ENCODE peak calls at places on chromosomes 11 and 22, in nine cellular contexts. One of them, this sample, is unnamed.

GRCh38 chr11:73163638-73164174 is 21.6 kb upstream of the FCHSD2 start:
- DNase-seq in neural progenitor cell: no peak
- DNase-seq in ovary: no peak
- DNase-seq in dorsolateral prefrontal cortex: no peak
- DNase-seq in Peyer's patch: no peak
- DNase-seq in lower lobe of right lung: no peak
- DNase-seq in CD4-positive, alpha-beta T cell: no peak
- DNase-seq in tibial artery: peak
- DNase-seq in mammary epithelial cell: no peak
- DNase-seq in this sample: no peak

GRCh38 chr11:102177974-102178631 is 67.9 kb downstream of the YAP1 start:
- DNase-seq in neural progenitor cell: no peak
- DNase-seq in ovary: no peak
- DNase-seq in dorsolateral prefrontal cortex: no peak
- DNase-seq in Peyer's patch: no peak
- DNase-seq in lower lobe of right lung: no peak
- DNase-seq in CD4-positive, alpha-beta T cell: no peak
- DNase-seq in tibial artery: no peak
- DNase-seq in mammary epithelial cell: peak
- DNase-seq in this sample: no peak

GRCh38 chr11:46294365-46295309 is 17.2 kb downstream of the CREB3L1 start:
- DNase-seq in neural progenitor cell: peak
- DNase-seq in ovary: peak
- DNase-seq in dorsolateral prefrontal cortex: no peak
- DNase-seq in Peyer's patch: no peak
- DNase-seq in lower lobe of right lung: no peak
- DNase-seq in CD4-positive, alpha-beta T cell: no peak
- DNase-seq in tibial artery: no peak
- DNase-seq in mammary epithelial cell: no peak
- DNase-seq in this sample: no peak

GRCh38 chr22:35587447-35587870 is 29.7 kb downstream of the MB start:
- DNase-seq in neural progenitor cell: no peak
- DNase-seq in ovary: no peak
- DNase-seq in dorsolateral prefrontal cortex: no peak
- DNase-seq in Peyer's patch: no peak
- DNase-seq in lower lobe of right lung: peak
- DNase-seq in CD4-positive, alpha-beta T cell: no peak
- DNase-seq in tibial artery: peak
- DNase-seq in mammary epithelial cell: no peak
- DNase-seq in this sample: peak

GRCh38 chr22:30114356-30114755 is 34.1 kb downstream of the HORMAD2 start:
- DNase-seq in neural progenitor cell: no peak
- DNase-seq in ovary: no peak
- DNase-seq in dorsolateral prefrontal cortex: no peak
- DNase-seq in Peyer's patch: no peak
- DNase-seq in lower lobe of right lung: no peak
- DNase-seq in CD4-positive, alpha-beta T cell: no peak
- DNase-seq in tibial artery: no peak
- DNase-seq in mammary epithelial cell: no peak
- DNase-seq in this sample: no peak

GRCh38 chr22:44246615-44247326 is 66.0 kb downstream of the SHISAL1 start:
- DNase-seq in neural progenitor cell: no peak
- DNase-seq in ovary: no peak
- DNase-seq in dorsolateral prefrontal cortex: no peak
- DNase-seq in Peyer's patch: no peak
- DNase-seq in lower lobe of right lung: no peak
- DNase-seq in CD4-positive, alpha-beta T cell: no peak
- DNase-seq in tibial artery: no peak
- DNase-seq in mammary epithelial cell: no peak
- DNase-seq in this sample: no peak

GRCh38 chr11:35478411-35479139 is 46.8 kb downstream of the PAMR1 start:
- DNase-seq in neural progenitor cell: no peak
- DNase-seq in ovary: no peak
- DNase-seq in dorsolateral prefrontal cortex: peak
- DNase-seq in Peyer's patch: peak
- DNase-seq in lower lobe of right lung: no peak
- DNase-seq in CD4-positive, alpha-beta T cell: no peak
- DNase-seq in tibial artery: no peak
- DNase-seq in mammary epithelial cell: no peak
- DNase-seq in this sample: no peak

GRCh38 chr11:113684558-113684957 is 21.6 kb downstream of the TMPRSS5 start:
- DNase-seq in neural progenitor cell: no peak
- DNase-seq in ovary: no peak
- DNase-seq in dorsolateral prefrontal cortex: no peak
- DNase-seq in Peyer's patch: no peak
- DNase-seq in lower lobe of right lung: no peak
- DNase-seq in CD4-positive, alpha-beta T cell: no peak
- DNase-seq in tibial artery: no peak
- DNase-seq in mammary epithelial cell: no peak
- DNase-seq in this sample: no peak

GRCh38 chr11:96050435-96051182 is 126.7 kb upstream of the MTMR2 start:
- DNase-seq in neural progenitor cell: no peak
- DNase-seq in ovary: no peak
- DNase-seq in dorsolateral prefrontal cortex: no peak
- DNase-seq in Peyer's patch: no peak
- DNase-seq in lower lobe of right lung: no peak
- DNase-seq in CD4-positive, alpha-beta T cell: no peak
- DNase-seq in tibial artery: no peak
- DNase-seq in mammary epithelial cell: no peak
- DNase-seq in this sample: no peak

GRCh38 chr11:60169264-60169915 is 13.5 kb downstream of the MS4A6A start:
- DNase-seq in neural progenitor cell: peak
- DNase-seq in ovary: no peak
- DNase-seq in dorsolateral prefrontal cortex: no peak
- DNase-seq in Peyer's patch: peak
- DNase-seq in lower lobe of right lung: no peak
- DNase-seq in CD4-positive, alpha-beta T cell: no peak
- DNase-seq in tibial artery: no peak
- DNase-seq in mammary epithelial cell: peak
- DNase-seq in this sample: no peak

GRCh38 chr11:120255519-120255866 is 15.6 kb downstream of the POU2F3 start:
- DNase-seq in neural progenitor cell: peak
- DNase-seq in ovary: no peak
- DNase-seq in dorsolateral prefrontal cortex: no peak
- DNase-seq in Peyer's patch: no peak
- DNase-seq in lower lobe of right lung: no peak
- DNase-seq in CD4-positive, alpha-beta T cell: no peak
- DNase-seq in tibial artery: no peak
- DNase-seq in mammary epithelial cell: no peak
- DNase-seq in this sample: no peak

GRCh38 chr11:104523611-104524010 is 359.7 kb upstream of the PDGFD start:
- DNase-seq in neural progenitor cell: no peak
- DNase-seq in ovary: no peak
- DNase-seq in dorsolateral prefrontal cortex: no peak
- DNase-seq in Peyer's patch: no peak
- DNase-seq in lower lobe of right lung: no peak
- DNase-seq in CD4-positive, alpha-beta T cell: no peak
- DNase-seq in tibial artery: no peak
- DNase-seq in mammary epithelial cell: no peak
- DNase-seq in this sample: no peak

GRCh38 chr22:17115927-17116326 is 5.2 kb downstream of the TMEM121B start:
- DNase-seq in neural progenitor cell: no peak
- DNase-seq in ovary: no peak
- DNase-seq in dorsolateral prefrontal cortex: no peak
- DNase-seq in Peyer's patch: no peak
- DNase-seq in lower lobe of right lung: no peak
- DNase-seq in CD4-positive, alpha-beta T cell: no peak
- DNase-seq in tibial artery: no peak
- DNase-seq in mammary epithelial cell: no peak
- DNase-seq in this sample: no peak
- H3K27ac ChIP-seq in neural progenitor cell: no peak
- H3K27ac ChIP-seq in ovary: no peak
- H3K27ac ChIP-seq in dorsolateral prefrontal cortex: peak
- H3K27ac ChIP-seq in Peyer's patch: no peak
- H3K27ac ChIP-seq in lower lobe of right lung: no peak
- H3K27ac ChIP-seq in CD4-positive, alpha-beta T cell: peak
- H3K27ac ChIP-seq in tibial artery: no peak
- H3K27ac ChIP-seq in mammary epithelial cell: no peak
- H3K27ac ChIP-seq in this sample: no peak

GRCh38 chr11:13205446-13205845 is 72.1 kb upstream of the BMAL1 start:
- DNase-seq in neural progenitor cell: no peak
- DNase-seq in ovary: no peak
- DNase-seq in dorsolateral prefrontal cortex: no peak
- DNase-seq in Peyer's patch: no peak
- DNase-seq in lower lobe of right lung: no peak
- DNase-seq in CD4-positive, alpha-beta T cell: no peak
- DNase-seq in tibial artery: no peak
- DNase-seq in mammary epithelial cell: no peak
- DNase-seq in this sample: peak

GRCh38 chr11:13207665-13208594 is 69.7 kb upstream of the BMAL1 start:
- DNase-seq in neural progenitor cell: no peak
- DNase-seq in ovary: peak
- DNase-seq in dorsolateral prefrontal cortex: no peak
- DNase-seq in Peyer's patch: peak
- DNase-seq in lower lobe of right lung: peak
- DNase-seq in CD4-positive, alpha-beta T cell: no peak
- DNase-seq in tibial artery: no peak
- DNase-seq in mammary epithelial cell: peak
- DNase-seq in this sample: no peak

GRCh38 chr11:13206086-13206640 is 71.4 kb upstream of the BMAL1 start:
- DNase-seq in neural progenitor cell: no peak
- DNase-seq in ovary: no peak
- DNase-seq in dorsolateral prefrontal cortex: no peak
- DNase-seq in Peyer's patch: no peak
- DNase-seq in lower lobe of right lung: no peak
- DNase-seq in CD4-positive, alpha-beta T cell: no peak
- DNase-seq in tibial artery: no peak
- DNase-seq in mammary epithelial cell: no peak
- DNase-seq in this sample: no peak

GRCh38 chr11:13208921-13209320 is 68.7 kb upstream of the BMAL1 start:
- DNase-seq in neural progenitor cell: no peak
- DNase-seq in ovary: no peak
- DNase-seq in dorsolateral prefrontal cortex: no peak
- DNase-seq in Peyer's patch: no peak
- DNase-seq in lower lobe of right lung: no peak
- DNase-seq in CD4-positive, alpha-beta T cell: no peak
- DNase-seq in tibial artery: no peak
- DNase-seq in mammary epithelial cell: no peak
- DNase-seq in this sample: no peak

GRCh38 chr11:13207270-13207664 is 70.3 kb upstream of the BMAL1 start:
- DNase-seq in neural progenitor cell: no peak
- DNase-seq in ovary: no peak
- DNase-seq in dorsolateral prefrontal cortex: no peak
- DNase-seq in Peyer's patch: no peak
- DNase-seq in lower lobe of right lung: no peak
- DNase-seq in CD4-positive, alpha-beta T cell: no peak
- DNase-seq in tibial artery: no peak
- DNase-seq in mammary epithelial cell: no peak
- DNase-seq in this sample: no peak
- H3K27ac ChIP-seq in neural progenitor cell: no peak
- H3K27ac ChIP-seq in ovary: no peak
- H3K27ac ChIP-seq in dorsolateral prefrontal cortex: peak
- H3K27ac ChIP-seq in Peyer's patch: no peak
- H3K27ac ChIP-seq in lower lobe of right lung: peak
- H3K27ac ChIP-seq in CD4-positive, alpha-beta T cell: no peak
- H3K27ac ChIP-seq in tibial artery: no peak
- H3K27ac ChIP-seq in mammary epithelial cell: peak
- H3K27ac ChIP-seq in this sample: peak

GRCh38 chr22:39266398-39267030 is 21.7 kb upstream of the PDGFB start:
- DNase-seq in neural progenitor cell: no peak
- DNase-seq in ovary: no peak
- DNase-seq in dorsolateral prefrontal cortex: no peak
- DNase-seq in Peyer's patch: no peak
- DNase-seq in lower lobe of right lung: no peak
- DNase-seq in CD4-positive, alpha-beta T cell: no peak
- DNase-seq in tibial artery: no peak
- DNase-seq in mammary epithelial cell: no peak
- DNase-seq in this sample: no peak
- H3K27ac ChIP-seq in neural progenitor cell: no peak
- H3K27ac ChIP-seq in ovary: no peak
- H3K27ac ChIP-seq in dorsolateral prefrontal cortex: no peak
- H3K27ac ChIP-seq in Peyer's patch: no peak
- H3K27ac ChIP-seq in lower lobe of right lung: no peak
- H3K27ac ChIP-seq in CD4-positive, alpha-beta T cell: no peak
- H3K27ac ChIP-seq in tibial artery: no peak
- H3K27ac ChIP-seq in mammary epithelial cell: no peak
- H3K27ac ChIP-seq in this sample: no peak

GRCh38 chr11:69011624-69012091 is 1.4 kb downstream of the MRGPRF start:
- DNase-seq in neural progenitor cell: no peak
- DNase-seq in ovary: no peak
- DNase-seq in dorsolateral prefrontal cortex: no peak
- DNase-seq in Peyer's patch: no peak
- DNase-seq in lower lobe of right lung: peak
- DNase-seq in CD4-positive, alpha-beta T cell: no peak
- DNase-seq in tibial artery: no peak
- DNase-seq in mammary epithelial cell: no peak
- DNase-seq in this sample: no peak

GRCh38 chr11:69013009-69013951 is at the start of gene MRGPRF:
- DNase-seq in neural progenitor cell: peak
- DNase-seq in ovary: peak
- DNase-seq in dorsolateral prefrontal cortex: peak
- DNase-seq in Peyer's patch: peak
- DNase-seq in lower lobe of right lung: peak
- DNase-seq in CD4-positive, alpha-beta T cell: no peak
- DNase-seq in tibial artery: peak
- DNase-seq in mammary epithelial cell: no peak
- DNase-seq in this sample: peak

GRCh38 chr11:69014936-69015549 is 2.0 kb upstream of the MRGPRF start:
- DNase-seq in neural progenitor cell: no peak
- DNase-seq in ovary: peak
- DNase-seq in dorsolateral prefrontal cortex: no peak
- DNase-seq in Peyer's patch: no peak
- DNase-seq in lower lobe of right lung: no peak
- DNase-seq in CD4-positive, alpha-beta T cell: no peak
- DNase-seq in tibial artery: no peak
- DNase-seq in mammary epithelial cell: no peak
- DNase-seq in this sample: no peak

GRCh38 chr11:69012092-69013008 is 696 bp downstream of the MRGPRF start:
- DNase-seq in neural progenitor cell: peak
- DNase-seq in ovary: peak
- DNase-seq in dorsolateral prefrontal cortex: no peak
- DNase-seq in Peyer's patch: no peak
- DNase-seq in lower lobe of right lung: peak
- DNase-seq in CD4-positive, alpha-beta T cell: no peak
- DNase-seq in tibial artery: no peak
- DNase-seq in mammary epithelial cell: no peak
- DNase-seq in this sample: no peak

DNA sequence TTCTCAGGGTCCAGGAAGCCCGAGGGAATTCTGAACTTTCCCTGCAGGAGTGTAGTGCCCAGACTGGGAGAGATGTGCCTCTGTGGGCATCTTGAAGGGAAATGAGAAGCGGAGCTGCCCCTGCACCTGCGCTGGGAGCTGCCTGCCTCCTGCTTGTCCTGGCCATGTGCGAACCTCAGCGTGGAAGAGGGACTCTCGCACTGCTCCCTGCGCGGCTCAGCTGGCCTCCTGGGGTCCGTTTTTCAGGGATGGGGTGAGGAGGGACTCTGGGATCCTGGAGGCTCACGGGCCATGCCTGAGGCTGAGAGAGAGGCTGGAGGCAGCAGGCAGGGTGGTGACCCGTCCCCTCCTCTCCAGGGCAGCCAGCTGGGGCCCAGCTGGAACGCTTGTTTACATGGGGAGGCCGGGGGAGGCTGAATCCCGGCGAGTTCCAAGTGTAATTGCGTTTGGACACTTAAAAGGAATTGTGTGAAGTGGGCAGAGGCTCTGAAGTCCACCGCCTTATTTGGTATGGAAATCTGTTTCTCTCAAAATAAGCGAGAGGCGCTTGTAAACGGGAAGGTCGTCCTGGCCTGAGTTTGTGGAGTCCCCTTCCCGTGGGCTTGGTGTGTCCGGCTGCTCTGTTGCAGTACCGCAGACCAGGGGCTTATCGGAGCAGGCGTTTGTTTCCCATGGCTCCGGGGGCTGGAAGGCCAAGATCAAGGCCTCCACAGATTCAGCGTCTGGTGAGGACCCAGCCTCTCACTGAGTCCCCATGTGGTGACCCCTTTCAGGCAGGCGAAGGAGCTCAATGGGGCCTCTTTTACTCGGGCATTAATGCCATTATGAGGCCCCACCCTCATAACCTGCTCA is 1.3 kb upstream of the MRGPRF start:
- DNase-seq in neural progenitor cell: peak
- DNase-seq in ovary: peak
- DNase-seq in dorsolateral prefrontal cortex: no peak
- DNase-seq in Peyer's patch: peak
- DNase-seq in lower lobe of right lung: no peak
- DNase-seq in CD4-positive, alpha-beta T cell: no peak
- DNase-seq in tibial artery: peak
- DNase-seq in mammary epithelial cell: no peak
- DNase-seq in this sample: no peak
- H3K27ac ChIP-seq in neural progenitor cell: no peak
- H3K27ac ChIP-seq in ovary: peak
- H3K27ac ChIP-seq in dorsolateral prefrontal cortex: no peak
- H3K27ac ChIP-seq in Peyer's patch: peak
- H3K27ac ChIP-seq in lower lobe of right lung: peak
- H3K27ac ChIP-seq in CD4-positive, alpha-beta T cell: no peak
- H3K27ac ChIP-seq in tibial artery: peak
- H3K27ac ChIP-seq in mammary epithelial cell: no peak
- H3K27ac ChIP-seq in this sample: peak